ENCODE peak calls at places on chromosomes 3 and 15, in five cellular contexts. One of them, this sample, is unnamed.

GRCh38 chr15:71473751-71474150 is 336.6 kb upstream of the NR2E3 start:
- DNase-seq in cardiac muscle cell: no peak
- DNase-seq in SK-N-SH: no peak
- DNase-seq in neural progenitor cell: no peak
- DNase-seq in right atrium auricular region: no peak
- DNase-seq in this sample: no peak

GRCh38 chr3:113277414-113277813 is 66.1 kb downstream of the BOC start:
- DNase-seq in cardiac muscle cell: no peak
- DNase-seq in SK-N-SH: no peak
- DNase-seq in neural progenitor cell: no peak
- DNase-seq in right atrium auricular region: no peak
- DNase-seq in this sample: no peak

GRCh38 chr3:121660356-121661171 is at the start of gene HCLS1:
- DNase-seq in cardiac muscle cell: no peak
- DNase-seq in SK-N-SH: no peak
- DNase-seq in neural progenitor cell: no peak
- DNase-seq in right atrium auricular region: peak
- DNase-seq in this sample: no peak

GRCh38 chr3:149471991-149472390 is 2.5 kb upstream of the TM4SF4 start:
- DNase-seq in cardiac muscle cell: no peak
- DNase-seq in SK-N-SH: no peak
- DNase-seq in neural progenitor cell: no peak
- DNase-seq in right atrium auricular region: no peak
- DNase-seq in this sample: no peak

GRCh38 chr15:75131269-75131643 is 70.4 kb upstream of the C15orf39 start:
- DNase-seq in cardiac muscle cell: no peak
- DNase-seq in SK-N-SH: no peak
- DNase-seq in neural progenitor cell: no peak
- DNase-seq in right atrium auricular region: no peak
- DNase-seq in this sample: no peak

GRCh38 chr3:14522129-14522691 is 17.9 kb downstream of the GRIP2 start:
- DNase-seq in cardiac muscle cell: no peak
- DNase-seq in SK-N-SH: no peak
- DNase-seq in neural progenitor cell: no peak
- DNase-seq in right atrium auricular region: no peak
- DNase-seq in this sample: no peak

GRCh38 chr15:87591521-87591920 is 665.0 kb downstream of the NTRK3 start:
- DNase-seq in cardiac muscle cell: no peak
- DNase-seq in SK-N-SH: no peak
- DNase-seq in neural progenitor cell: no peak
- DNase-seq in right atrium auricular region: no peak
- DNase-seq in this sample: no peak

GRCh38 chr3:10373686-10374261 is 52.9 kb upstream of the SEC13 start:
- DNase-seq in cardiac muscle cell: no peak
- DNase-seq in SK-N-SH: no peak
- DNase-seq in neural progenitor cell: no peak
- DNase-seq in right atrium auricular region: no peak
- DNase-seq in this sample: no peak

GRCh38 chr15:60798821-60799220 is 319.9 kb upstream of the ICE2 start:
- DNase-seq in cardiac muscle cell: no peak
- DNase-seq in SK-N-SH: no peak
- DNase-seq in neural progenitor cell: no peak
- DNase-seq in right atrium auricular region: no peak
- DNase-seq in this sample: no peak

GRCh38 chr3:140420621-140421357 is 257.1 kb upstream of the TRIM42 start:
- DNase-seq in cardiac muscle cell: no peak
- DNase-seq in SK-N-SH: no peak
- DNase-seq in neural progenitor cell: no peak
- DNase-seq in right atrium auricular region: no peak
- DNase-seq in this sample: no peak

GRCh38 chr15:91104111-91104510 is 4.1 kb downstream of the SV2B start:
- DNase-seq in cardiac muscle cell: no peak
- DNase-seq in SK-N-SH: no peak
- DNase-seq in neural progenitor cell: no peak
- DNase-seq in right atrium auricular region: no peak
- DNase-seq in this sample: no peak

GRCh38 chr3:12947504-12948369 is 106.4 kb upstream of the RPL32 start:
- DNase-seq in cardiac muscle cell: no peak
- DNase-seq in SK-N-SH: no peak
- DNase-seq in neural progenitor cell: no peak
- DNase-seq in right atrium auricular region: no peak
- DNase-seq in this sample: no peak

GRCh38 chr15:39890640-39891039 is 29.4 kb downstream of the GPR176 start:
- DNase-seq in cardiac muscle cell: no peak
- DNase-seq in SK-N-SH: no peak
- DNase-seq in neural progenitor cell: no peak
- DNase-seq in right atrium auricular region: no peak
- DNase-seq in this sample: no peak

GRCh38 chr15:73956276-73957086 is 30.2 kb downstream of the LOXL1 start:
- DNase-seq in cardiac muscle cell: no peak
- DNase-seq in SK-N-SH: no peak
- DNase-seq in neural progenitor cell: no peak
- DNase-seq in right atrium auricular region: no peak
- DNase-seq in this sample: no peak

GRCh38 chr15:74380361-74381189 is 13.1 kb upstream of the CYP11A1 start:
- DNase-seq in cardiac muscle cell: no peak
- DNase-seq in SK-N-SH: no peak
- DNase-seq in neural progenitor cell: no peak
- DNase-seq in right atrium auricular region: no peak
- DNase-seq in this sample: no peak

GRCh38 chr3:106071306-106071705 is 202.5 kb upstream of the CBLB start:
- DNase-seq in cardiac muscle cell: no peak
- DNase-seq in SK-N-SH: no peak
- DNase-seq in neural progenitor cell: no peak
- DNase-seq in right atrium auricular region: no peak
- DNase-seq in this sample: no peak

GRCh38 chr3:69231929-69232437 is 109.6 kb upstream of the LMOD3 start:
- DNase-seq in cardiac muscle cell: peak
- DNase-seq in SK-N-SH: peak
- DNase-seq in neural progenitor cell: no peak
- DNase-seq in right atrium auricular region: no peak
- DNase-seq in this sample: no peak

GRCh38 chr15:45288947-45289346 is 36.9 kb downstream of the SLC28A2 start:
- DNase-seq in cardiac muscle cell: no peak
- DNase-seq in SK-N-SH: no peak
- DNase-seq in neural progenitor cell: no peak
- DNase-seq in right atrium auricular region: no peak
- DNase-seq in this sample: no peak

GRCh38 chr15:67805008-67805681 is 20.2 kb upstream of the SKOR1 start:
- DNase-seq in cardiac muscle cell: no peak
- DNase-seq in SK-N-SH: no peak
- DNase-seq in neural progenitor cell: no peak
- DNase-seq in right atrium auricular region: no peak
- DNase-seq in this sample: no peak

GRCh38 chr3:128323206-128324081 is 143.2 kb downstream of the DNAJB8 start:
- DNase-seq in cardiac muscle cell: no peak
- DNase-seq in SK-N-SH: no peak
- DNase-seq in neural progenitor cell: no peak
- DNase-seq in right atrium auricular region: peak
- DNase-seq in this sample: no peak

GRCh38 chr3:15331606-15332404 is 581 bp downstream of the SH3BP5 start:
- DNase-seq in cardiac muscle cell: no peak
- DNase-seq in SK-N-SH: peak
- DNase-seq in neural progenitor cell: peak
- DNase-seq in right atrium auricular region: peak
- DNase-seq in this sample: no peak

GRCh38 chr3:139122221-139122581 is 77.5 kb upstream of the PRR23C start:
- DNase-seq in cardiac muscle cell: no peak
- DNase-seq in SK-N-SH: no peak
- DNase-seq in neural progenitor cell: no peak
- DNase-seq in right atrium auricular region: no peak
- DNase-seq in this sample: no peak

GRCh38 chr3:130850044-130850797 is 43.7 kb upstream of the ATP2C1 start:
- DNase-seq in cardiac muscle cell: no peak
- DNase-seq in SK-N-SH: peak
- DNase-seq in neural progenitor cell: no peak
- DNase-seq in right atrium auricular region: no peak
- DNase-seq in this sample: no peak

GRCh38 chr15:101458908-101459578 is 30.5 kb downstream of the PCSK6 start:
- DNase-seq in cardiac muscle cell: no peak
- DNase-seq in SK-N-SH: no peak
- DNase-seq in neural progenitor cell: no peak
- DNase-seq in right atrium auricular region: no peak
- DNase-seq in this sample: no peak

GRCh38 chr15:101461097-101461496 is 28.4 kb downstream of the PCSK6 start:
- DNase-seq in cardiac muscle cell: no peak
- DNase-seq in SK-N-SH: no peak
- DNase-seq in neural progenitor cell: no peak
- DNase-seq in right atrium auricular region: no peak
- DNase-seq in this sample: no peak

GRCh38 chr15:101459579-101460300 is 29.8 kb downstream of the PCSK6 start:
- DNase-seq in cardiac muscle cell: no peak
- DNase-seq in SK-N-SH: no peak
- DNase-seq in neural progenitor cell: no peak
- DNase-seq in right atrium auricular region: no peak
- DNase-seq in this sample: no peak

GRCh38 chr15:101456079-101456791 is 33.3 kb downstream of the PCSK6 start:
- DNase-seq in cardiac muscle cell: no peak
- DNase-seq in SK-N-SH: no peak
- DNase-seq in neural progenitor cell: no peak
- DNase-seq in right atrium auricular region: no peak
- DNase-seq in this sample: no peak

DNA sequence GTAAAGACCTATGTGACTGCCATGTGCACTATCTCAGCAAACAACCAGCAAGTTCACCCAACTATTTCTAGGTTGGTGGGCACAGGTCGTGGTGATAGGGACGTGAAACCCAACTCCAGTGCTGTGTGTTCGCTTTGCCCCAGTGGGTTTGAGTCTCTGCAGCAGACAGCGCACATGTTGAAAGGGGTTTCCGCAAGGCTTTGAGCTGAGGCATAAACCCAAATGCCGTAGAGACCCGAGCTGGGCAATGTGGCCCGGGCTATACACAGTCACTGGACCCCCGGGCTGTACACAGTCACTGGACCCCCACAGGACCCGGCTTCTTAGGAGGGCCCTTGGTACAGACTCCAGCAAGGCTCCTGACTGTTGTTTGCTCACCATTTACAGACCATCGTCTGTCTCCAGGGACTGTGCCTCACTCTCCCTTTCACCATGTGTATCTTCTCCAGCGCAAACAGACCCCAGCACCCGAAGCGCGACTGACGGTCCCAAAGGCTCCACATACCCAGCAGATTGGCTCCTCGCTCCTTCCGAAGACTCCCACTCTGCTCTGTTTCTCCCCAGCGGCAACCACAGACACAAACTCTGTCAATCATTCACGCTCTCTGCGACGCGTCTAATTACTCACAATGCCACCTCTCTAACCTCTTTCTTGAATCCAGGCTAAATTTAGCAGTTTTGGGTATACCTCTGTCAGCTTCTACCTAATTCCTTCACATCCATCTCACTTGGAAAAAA is 31.2 kb downstream of the PCSK6 start:
- DNase-seq in cardiac muscle cell: no peak
- DNase-seq in SK-N-SH: no peak
- DNase-seq in neural progenitor cell: no peak
- DNase-seq in right atrium auricular region: no peak
- DNase-seq in this sample: no peak
- H3K27ac ChIP-seq in cardiac muscle cell: no peak
- H3K27ac ChIP-seq in SK-N-SH: no peak
- H3K27ac ChIP-seq in neural progenitor cell: no peak
- H3K27ac ChIP-seq in right atrium auricular region: peak
- H3K27ac ChIP-seq in this sample: no peak

GRCh38 chr3:71060536-71060935 is 523.0 kb downstream of the FOXP1 start:
- DNase-seq in cardiac muscle cell: no peak
- DNase-seq in SK-N-SH: no peak
- DNase-seq in neural progenitor cell: no peak
- DNase-seq in right atrium auricular region: no peak
- DNase-seq in this sample: no peak
- H3K27ac ChIP-seq in cardiac muscle cell: peak
- H3K27ac ChIP-seq in SK-N-SH: peak
- H3K27ac ChIP-seq in neural progenitor cell: no peak
- H3K27ac ChIP-seq in right atrium auricular region: peak
- H3K27ac ChIP-seq in this sample: no peak

GRCh38 chr3:25901796-25902195 is 111.9 kb downstream of the OXSM start:
- DNase-seq in cardiac muscle cell: no peak
- DNase-seq in SK-N-SH: no peak
- DNase-seq in neural progenitor cell: no peak
- DNase-seq in right atrium auricular region: no peak
- DNase-seq in this sample: no peak
- H3K27ac ChIP-seq in cardiac muscle cell: no peak
- H3K27ac ChIP-seq in SK-N-SH: no peak
- H3K27ac ChIP-seq in neural progenitor cell: no peak
- H3K27ac ChIP-seq in right atrium auricular region: no peak
- H3K27ac ChIP-seq in this sample: no peak

GRCh38 chr3:32817561-32818430 is at the start of gene TRIM71:
- DNase-seq in cardiac muscle cell: peak
- DNase-seq in SK-N-SH: peak
- DNase-seq in neural progenitor cell: peak
- DNase-seq in right atrium auricular region: no peak
- DNase-seq in this sample: no peak

GRCh38 chr3:32818431-32819085 is 761 bp downstream of the TRIM71 start:
- DNase-seq in cardiac muscle cell: peak
- DNase-seq in SK-N-SH: peak
- DNase-seq in neural progenitor cell: peak
- DNase-seq in right atrium auricular region: no peak
- DNase-seq in this sample: no peak

GRCh38 chr3:32817195-32817560 is 619 bp upstream of the TRIM71 start:
- DNase-seq in cardiac muscle cell: peak
- DNase-seq in SK-N-SH: no peak
- DNase-seq in neural progenitor cell: peak
- DNase-seq in right atrium auricular region: no peak
- DNase-seq in this sample: no peak

GRCh38 chr3:32815812-32816438 is 1.9 kb upstream of the TRIM71 start:
- DNase-seq in cardiac muscle cell: peak
- DNase-seq in SK-N-SH: no peak
- DNase-seq in neural progenitor cell: peak
- DNase-seq in right atrium auricular region: no peak
- DNase-seq in this sample: no peak

GRCh38 chr3:32816439-32817194 is 1.2 kb upstream of the TRIM71 start:
- DNase-seq in cardiac muscle cell: peak
- DNase-seq in SK-N-SH: peak
- DNase-seq in neural progenitor cell: peak
- DNase-seq in right atrium auricular region: no peak
- DNase-seq in this sample: peak
- H3K27ac ChIP-seq in cardiac muscle cell: peak
- H3K27ac ChIP-seq in SK-N-SH: no peak
- H3K27ac ChIP-seq in neural progenitor cell: peak
- H3K27ac ChIP-seq in right atrium auricular region: no peak
- H3K27ac ChIP-seq in this sample: peak

GRCh38 chr3:33557829-33558228 is 117.6 kb upstream of the UBP1 start:
- DNase-seq in cardiac muscle cell: no peak
- DNase-seq in SK-N-SH: no peak
- DNase-seq in neural progenitor cell: no peak
- DNase-seq in right atrium auricular region: no peak
- DNase-seq in this sample: no peak
- H3K27ac ChIP-seq in cardiac muscle cell: no peak
- H3K27ac ChIP-seq in SK-N-SH: no peak
- H3K27ac ChIP-seq in neural progenitor cell: peak
- H3K27ac ChIP-seq in right atrium auricular region: no peak
- H3K27ac ChIP-seq in this sample: no peak

GRCh38 chr15:52252781-52253180 is 42.8 kb downstream of the MYO5C start:
- DNase-seq in cardiac muscle cell: no peak
- DNase-seq in SK-N-SH: no peak
- DNase-seq in neural progenitor cell: no peak
- DNase-seq in right atrium auricular region: no peak
- DNase-seq in this sample: no peak
- H3K27ac ChIP-seq in cardiac muscle cell: no peak
- H3K27ac ChIP-seq in SK-N-SH: peak
- H3K27ac ChIP-seq in neural progenitor cell: no peak
- H3K27ac ChIP-seq in right atrium auricular region: no peak
- H3K27ac ChIP-seq in this sample: no peak